ENCODE peak calls at places on chromosomes 16 and 17, in ten cellular contexts. W, E, T, F, U, L, M, I, G and S are unnamed samples.

GRCh38 chr17:4505187-4505586 is 6.5 kb downstream of the SPNS2 start:
- DNase-seq in E (no peak), F (no peak), I (no peak), L (no peak), G (no peak), M (no peak), U (no peak), T (no peak), W (no peak), S (no peak)

GRCh38 chr17:79970576-79971068 is 65.0 kb downstream of the TBC1D16 start:
- DNase-seq in M (peak), E (peak), L (peak), W (no peak), G (no peak), T (peak), U (no peak), I (peak), F (no peak), S (peak)

GRCh38 chr16:57544129-57544653 is 1.7 kb downstream of the ADGRG5 start:
- DNase-seq in L (peak), I (peak), E (no peak), G (no peak), M (no peak), F (no peak), W (no peak), U (peak), T (no peak), S (no peak)

GRCh38 chr16:88888778-88889387 is 22.4 kb upstream of the PABPN1L start:
- DNase-seq in I (no peak), F (no peak), U (no peak), T (no peak), G (no peak), E (no peak), W (no peak), L (no peak), M (no peak), S (no peak)

GRCh38 chr17:59829217-59830006 is 63.3 kb downstream of the TUBD1 start:
- DNase-seq in E (no peak), F (no peak), M (peak), I (no peak), U (no peak), L (no peak), G (peak), W (no peak), T (no peak), S (no peak)

GRCh38 chr17:40598021-40598927 is 33.0 kb upstream of the CCR7 start:
- DNase-seq in I (no peak), M (no peak), G (no peak), T (no peak), U (peak), L (no peak), E (no peak), W (no peak), F (no peak), S (no peak)

GRCh38 chr16:89002851-89003830 is 26.1 kb upstream of the CBFA2T3 start:
- DNase-seq in W (no peak), T (no peak), E (no peak), M (no peak), F (no peak), U (no peak), I (no peak), L (no peak), G (no peak), S (no peak)

GRCh38 chr17:41687828-41688640 is 651 bp upstream of the EIF1 start:
- DNase-seq in L (peak), T (peak), M (no peak), I (no peak), W (no peak), G (no peak), F (no peak), E (peak), U (peak), S (no peak)

GRCh38 chr16:70694088-70694487 is 8.2 kb upstream of the MTSS2 start:
- DNase-seq in E (no peak), U (no peak), W (no peak), I (no peak), L (peak), M (no peak), T (no peak), F (peak), G (no peak), S (no peak)

GRCh38 chr17:30095507-30096244 is 20.9 kb upstream of the NSRP1 start:
- DNase-seq in G (peak), I (no peak), M (peak), T (no peak), L (no peak), W (no peak), E (no peak), F (no peak), U (no peak), S (no peak)

GRCh38 chr17:7191571-7192270 is 12.6 kb upstream of the ASGR1 start:
- DNase-seq in I (peak), M (no peak), L (no peak), U (no peak), E (no peak), W (peak), T (peak), F (peak), G (no peak), S (peak)

GRCh38 chr17:81665205-81666091 is 957 bp downstream of the OXLD1 start:
- DNase-seq in I (no peak), U (no peak), T (peak), W (peak), F (no peak), E (no peak), M (no peak), L (peak), G (no peak), S (peak)

GRCh38 chr17:29664743-29665479 is 42.2 kb upstream of the CORO6 start:
- DNase-seq in E (no peak), T (no peak), G (peak), W (no peak), M (peak), U (no peak), I (no peak), F (no peak), L (no peak), S (no peak)

GRCh38 chr16:87945351-87946042 is 5.7 kb upstream of the BANP start:
- DNase-seq in I (no peak), T (peak), W (no peak), U (peak), L (peak), F (no peak), G (peak), E (peak), M (peak), S (no peak)

GRCh38 chr17:80499961-80500665 is 23.7 kb upstream of the NPTX1 start:
- DNase-seq in L (no peak), I (no peak), M (no peak), F (no peak), E (no peak), U (no peak), W (no peak), G (no peak), T (no peak), S (no peak)

GRCh38 chr16:67084345-67085028 is 25.3 kb upstream of the PHAF1 start:
- DNase-seq in G (no peak), I (no peak), U (no peak), T (no peak), L (no peak), W (no peak), E (no peak), F (no peak), M (no peak), S (no peak)

GRCh38 chr16:67430504-67431076 is 331 bp upstream of the HSD11B2 start:
- DNase-seq in T (no peak), F (no peak), I (no peak), G (no peak), W (no peak), M (no peak), E (peak), U (no peak), L (peak), S (no peak)

GRCh38 chr17:58215685-58216084 is 3.4 kb downstream of the MKS1 start:
- DNase-seq in M (no peak), F (no peak), L (no peak), U (no peak), T (no peak), W (no peak), E (no peak), G (no peak), I (no peak), S (no peak)

GRCh38 chr16:84806256-84806889 is 13.4 kb upstream of the CRISPLD2 start:
- DNase-seq in I (no peak), G (peak), W (peak), E (peak), U (peak), F (no peak), L (no peak), T (peak), M (no peak), S (no peak)

GRCh38 chr17:72416054-72416691 is 295.4 kb downstream of the SOX9 start:
- DNase-seq in M (no peak), U (no peak), W (no peak), E (no peak), F (no peak), T (no peak), I (no peak), L (no peak), G (no peak), S (no peak)
- TF ChIP-seq POLR2AphosphoS5 in M (peak), U (no peak), W (no peak), E (no peak), F (no peak), T (no peak), I (no peak), L (no peak), G (no peak), S (no peak)

DNA sequence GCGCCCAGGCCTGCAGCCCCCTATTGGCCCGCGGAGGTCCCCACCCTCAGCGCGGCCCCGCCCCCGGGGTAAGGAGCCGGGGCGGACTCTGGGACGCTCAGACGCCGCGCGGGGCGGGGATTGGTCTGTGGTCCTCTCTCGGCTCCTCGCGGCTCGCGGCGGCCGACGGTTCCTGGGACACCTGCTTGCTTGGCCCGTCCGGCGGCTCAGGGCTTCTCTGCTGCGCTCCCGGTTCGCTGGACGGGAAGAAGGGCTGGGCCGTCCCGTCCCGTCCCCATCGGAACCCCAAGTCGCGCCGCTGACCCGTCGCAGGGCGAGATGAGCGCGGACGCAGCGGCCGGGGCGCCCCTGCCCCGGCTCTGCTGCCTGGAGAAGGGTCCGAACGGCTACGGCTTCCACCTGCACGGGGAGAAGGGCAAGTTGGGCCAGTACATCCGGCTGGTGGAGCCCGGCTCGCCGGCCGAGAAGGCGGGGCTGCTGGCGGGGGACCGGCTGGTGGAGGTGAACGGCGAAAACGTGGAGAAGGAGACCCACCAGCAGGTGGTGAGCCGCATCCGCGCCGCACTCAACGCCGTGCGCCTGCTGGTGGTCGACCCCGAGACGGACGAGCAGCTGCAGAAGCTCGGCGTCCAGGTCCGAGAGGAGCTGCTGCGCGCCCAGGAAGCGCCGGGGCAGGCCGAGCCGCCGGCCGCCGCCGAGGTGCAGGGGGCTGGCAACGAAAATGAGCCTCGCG is at the start of gene NHERF1:
- DNase-seq in W (peak), I (peak), E (peak), U (peak), G (no peak), T (peak), L (peak), M (peak), F (no peak), S (peak)
- TF ChIP-seq POLR2A in W (peak), I (peak), E (no peak), U (peak), G (peak), T (peak), L (peak), M (peak), F (no peak), S (peak)

GRCh38 chr16:19137201-19137601 is 23.4 kb downstream of the ITPRIPL2 start:
- DNase-seq in T (no peak), W (no peak), I (no peak), M (no peak), L (no peak), E (no peak), G (no peak), F (no peak), U (no peak), S (no peak)
- TF ChIP-seq POLR2AphosphoS5 in T (no peak), W (no peak), I (no peak), M (no peak), L (peak), E (no peak), G (no peak), F (no peak), U (no peak), S (no peak)

DNA sequence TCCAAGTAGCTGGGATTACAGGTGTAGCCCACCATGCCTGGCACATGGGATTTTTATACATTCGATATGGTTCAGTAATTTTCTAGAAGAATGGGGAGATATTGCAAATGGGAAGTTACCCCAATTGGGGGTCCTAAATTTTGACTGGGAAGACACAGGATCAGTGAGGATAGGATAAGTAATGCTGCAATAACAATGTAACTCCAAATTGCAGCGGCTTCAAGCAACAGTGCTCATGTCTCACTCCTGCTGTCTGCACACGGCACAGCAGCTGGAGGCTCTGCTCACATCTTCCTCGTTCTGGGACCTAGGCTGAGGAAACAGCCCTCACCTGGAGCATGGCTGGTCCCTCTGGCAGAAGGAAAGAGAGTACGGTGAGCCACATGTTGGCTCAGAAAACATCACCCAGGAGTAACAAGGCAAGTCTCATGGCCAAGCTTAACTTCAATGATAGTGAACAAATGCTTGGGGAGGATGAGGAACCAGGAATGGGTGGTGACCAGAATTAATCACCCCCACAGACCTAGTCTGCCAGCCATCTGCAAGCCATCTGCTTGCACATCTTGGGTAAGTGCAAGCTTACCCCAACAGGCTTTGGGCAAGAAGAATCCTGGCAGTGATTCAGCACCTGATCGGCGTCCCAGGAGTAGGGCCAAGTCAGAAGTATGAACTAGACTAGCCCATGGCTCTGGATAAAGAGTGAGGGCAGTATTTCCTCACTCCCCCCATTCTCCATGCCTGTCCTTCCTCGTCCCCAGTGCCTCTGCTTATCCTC is 229.2 kb downstream of the COPRS start:
- DNase-seq in M (no peak), U (no peak), W (no peak), L (no peak), E (no peak), G (no peak), T (no peak), F (no peak), I (peak), S (no peak)
- TF ChIP-seq POLR2A in M (no peak), U (no peak), W (no peak), L (no peak), E (no peak), G (no peak), T (no peak), F (no peak), I (no peak), S (no peak)

DNA sequence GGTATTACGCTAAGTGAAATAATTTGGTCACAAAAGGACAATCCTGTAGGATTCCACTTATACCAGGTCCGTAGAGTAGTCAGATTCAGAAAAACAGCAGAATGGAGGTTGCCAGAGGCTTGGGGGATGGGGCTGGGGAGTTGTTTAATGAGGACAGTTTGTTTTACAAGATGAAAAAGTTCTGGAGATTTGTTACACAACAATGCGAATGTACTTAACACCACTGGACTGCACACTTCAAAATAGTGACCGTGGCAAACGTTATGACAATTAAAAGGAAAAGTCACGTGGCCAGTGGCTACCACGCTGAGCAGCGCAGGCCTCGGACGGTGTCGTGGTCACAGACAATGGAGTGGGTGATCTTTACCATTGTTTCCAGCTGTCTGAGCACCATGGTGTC is 338.1 kb downstream of the SEC14L1 start:
- DNase-seq in W (no peak), G (no peak), U (no peak), M (no peak), E (no peak), L (no peak), I (no peak), T (peak), F (no peak), S (no peak)
- TF ChIP-seq POLR2AphosphoS5 in W (no peak), G (no peak), U (no peak), M (no peak), E (no peak), L (no peak), I (no peak), T (no peak), F (no peak), S (no peak)

GRCh38 chr17:63773272-63774140 is at the start of gene CCDC47:
- DNase-seq in G (peak), M (peak), T (peak), E (peak), W (peak), L (peak), I (peak), U (peak), F (peak), S (peak)
- TF ChIP-seq POLR2A in G (peak), M (peak), T (peak), E (no peak), W (peak), L (peak), I (peak), U (peak), F (peak), S (peak)

DNA sequence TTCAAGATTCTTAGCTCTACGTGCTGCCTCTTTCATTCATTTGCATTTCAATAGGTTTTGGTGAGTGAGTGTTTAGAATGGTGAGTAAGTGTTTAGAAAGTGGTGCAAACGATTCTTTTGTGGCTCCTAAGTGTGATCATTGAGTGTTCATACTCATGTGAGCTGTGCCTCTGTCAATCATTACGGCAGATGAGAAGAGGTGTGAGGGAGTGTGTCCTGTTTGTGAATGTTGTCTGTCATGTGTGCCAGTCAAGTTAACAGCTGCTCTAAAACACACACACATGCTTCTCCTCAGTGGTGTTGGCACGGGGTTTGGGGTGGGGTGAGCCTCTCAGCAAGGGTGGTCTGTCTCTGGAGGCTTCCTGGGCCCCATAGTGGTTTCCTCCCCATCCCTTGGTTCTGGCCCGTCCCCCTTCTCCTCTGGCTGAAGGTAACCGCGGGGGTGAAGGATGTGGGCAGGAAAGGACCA is 11.4 kb downstream of the MYL4 start:
- DNase-seq in U (no peak), F (no peak), I (peak), M (no peak), T (no peak), G (no peak), L (no peak), E (no peak), W (no peak), S (no peak)
- TF ChIP-seq POLR2AphosphoS5 in U (no peak), F (no peak), I (no peak), M (no peak), T (no peak), G (no peak), L (no peak), E (no peak), W (no peak), S (no peak)

DNA sequence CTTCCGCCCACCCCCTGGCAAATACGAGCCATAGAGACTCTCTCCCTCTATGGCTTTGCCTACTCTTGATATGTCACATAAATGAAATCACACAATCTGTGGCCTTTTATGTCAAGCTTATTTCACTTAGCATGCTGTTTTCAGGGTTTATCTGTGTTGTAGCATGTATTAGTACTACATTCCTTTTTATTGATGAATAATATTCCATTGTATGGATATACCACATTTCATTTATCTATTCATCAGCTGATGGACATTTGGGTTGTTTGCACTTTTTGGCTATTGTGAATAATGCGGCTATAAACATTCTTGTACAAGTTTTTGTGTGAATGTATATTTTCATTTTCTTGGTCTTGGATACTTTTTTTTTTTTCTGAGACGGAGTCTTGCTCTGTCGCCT is 37.0 kb upstream of the DHX8 start:
- DNase-seq in U (no peak), F (no peak), E (no peak), L (no peak), T (no peak), W (no peak), I (no peak), G (no peak), M (no peak), S (no peak)
- TF ChIP-seq POLR2A in U (no peak), F (no peak), E (no peak), L (no peak), T (no peak), W (no peak), I (no peak), G (no peak), M (no peak), S (no peak)